ENCODE peak calls at places on chromosomes 13 and 19, in six cellular contexts. C is Peyer's patch, Q is right lobe of liver, W is brain microvascular endothelial cell, J is fibroblast of lung, T is adrenal gland. H is an unnamed sample.

GRCh38 chr13:80296638-80297037 is 44.3 kb downstream of the SPRY2 start:
- DNase-seq in C (no peak), Q (no peak), W (no peak), J (no peak), T (peak), H (peak)

GRCh38 chr13:28467886-28468519 is 26.9 kb downstream of the FLT1 start:
- DNase-seq in C (no peak), Q (no peak), W (no peak), J (no peak), T (no peak), H (no peak)

GRCh38 chr13:35838356-35838755 is 292.8 kb downstream of the DCLK1 start:
- DNase-seq in C (no peak), Q (no peak), W (peak), J (peak), T (no peak), H (no peak)

GRCh38 chr13:30774214-30774730 is 38.9 kb downstream of the ALOX5AP start:
- DNase-seq in C (no peak), Q (no peak), W (no peak), J (no peak), T (no peak), H (no peak)

GRCh38 chr13:111017755-111018487 is 97.2 kb upstream of the ARHGEF7 start:
- DNase-seq in C (no peak), Q (no peak), W (no peak), J (no peak), T (no peak), H (no peak)

GRCh38 chr19:43675269-43675879 is 5.4 kb upstream of the PLAUR start:
- DNase-seq in C (peak), Q (no peak), W (peak), J (peak), T (no peak), H (no peak)

GRCh38 chr13:43129511-43130130 is 106.2 kb downstream of the DNAJC15 start:
- DNase-seq in C (no peak), Q (no peak), W (no peak), J (no peak), T (no peak), H (no peak)

GRCh38 chr19:34235425-34235940 is 18.9 kb upstream of the GARRE1 start:
- DNase-seq in C (no peak), Q (no peak), W (no peak), J (no peak), T (no peak), H (no peak)

GRCh38 chr19:41984961-41985360 is 9.1 kb downstream of the ATP1A3 start:
- DNase-seq in C (no peak), Q (no peak), W (no peak), J (no peak), T (no peak), H (no peak)

GRCh38 chr19:4976412-4977298 is 7.7 kb downstream of the KDM4B start:
- DNase-seq in C (peak), Q (peak), W (no peak), J (peak), T (peak), H (peak)
- TF ChIP-seq CTCF in C (no peak), Q (no peak), W (peak), J (peak), T (peak), H (peak)

GRCh38 chr19:35720163-35720524 is 2.3 kb downstream of the KMT2B start:
- DNase-seq in C (no peak), Q (peak), W (no peak), J (no peak), T (no peak), H (no peak)

GRCh38 chr19:35716985-35717664 is 678 bp upstream of the KMT2B start:
- DNase-seq in C (peak), Q (peak), W (peak), J (peak), T (peak), H (peak)

GRCh38 chr19:35719402-35720162 is 1.8 kb downstream of the KMT2B start:
- DNase-seq in C (no peak), Q (peak), W (no peak), J (no peak), T (no peak), H (no peak)

GRCh38 chr19:35717665-35718344 is at the start of gene KMT2B:
- DNase-seq in C (no peak), Q (no peak), W (no peak), J (no peak), T (no peak), H (no peak)

DNA sequence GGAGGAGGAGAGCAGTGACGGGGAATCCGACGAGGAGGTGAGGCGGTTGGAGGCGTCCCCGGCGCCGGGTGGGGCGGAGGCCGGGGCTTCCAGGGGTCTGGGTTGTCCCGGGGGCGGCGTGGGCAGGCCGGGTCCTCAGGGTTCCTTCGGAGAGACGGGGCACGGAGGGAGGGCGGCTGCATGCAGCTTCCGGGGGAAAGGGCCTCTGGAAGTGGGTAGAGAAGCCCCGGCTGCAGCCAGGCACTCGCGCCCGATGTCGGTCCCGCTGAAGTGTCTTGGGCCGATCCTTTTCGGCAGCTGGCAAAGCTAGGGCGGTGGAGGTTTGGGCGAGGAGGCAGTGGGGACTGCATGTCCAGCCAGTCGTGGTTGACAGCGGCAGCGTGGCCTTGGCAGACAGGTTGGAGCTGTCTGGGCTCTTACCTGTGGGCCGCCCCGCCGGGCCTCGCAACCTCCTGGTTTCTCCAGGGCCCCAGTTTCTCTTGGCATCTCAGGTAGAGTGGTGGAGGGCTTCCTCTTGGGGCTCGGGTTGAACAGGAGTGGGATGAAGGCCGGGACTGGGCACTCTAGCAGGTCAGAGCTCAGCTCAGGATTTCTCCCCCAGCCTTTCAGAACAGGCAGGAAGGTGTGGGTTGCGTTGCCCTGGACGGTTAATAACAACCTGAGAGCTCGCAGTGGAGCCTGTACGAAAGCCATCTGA is 690 bp downstream of the KMT2B start:
- DNase-seq in C (peak), Q (peak), W (no peak), J (no peak), T (peak), H (no peak)
- H3K27ac ChIP-seq in C (peak), Q (peak), W (peak), J (peak), T (peak), H (peak)

DNA sequence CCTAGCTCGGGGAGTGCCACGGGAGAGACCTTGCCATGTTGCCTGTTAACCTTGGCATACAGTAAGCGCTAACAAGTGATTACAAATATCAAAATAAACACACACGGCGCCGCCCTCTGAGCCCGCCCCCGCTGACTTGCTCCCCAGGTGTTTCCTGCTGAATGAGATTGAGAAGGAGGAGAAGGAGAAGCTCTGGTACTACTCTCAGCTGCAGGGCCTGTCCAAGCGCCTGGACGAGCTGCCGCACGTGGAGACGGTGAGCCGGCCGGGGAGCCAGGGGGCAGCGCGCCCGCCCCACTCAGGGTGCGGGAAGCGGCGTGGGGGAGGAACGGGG is 5.0 kb downstream of the APC2 start:
- DNase-seq in C (peak), Q (no peak), W (no peak), J (no peak), T (no peak), H (no peak)
- H3K4me3 ChIP-seq in C (no peak), Q (no peak), W (no peak), J (no peak), T (no peak), H (no peak)

DNA sequence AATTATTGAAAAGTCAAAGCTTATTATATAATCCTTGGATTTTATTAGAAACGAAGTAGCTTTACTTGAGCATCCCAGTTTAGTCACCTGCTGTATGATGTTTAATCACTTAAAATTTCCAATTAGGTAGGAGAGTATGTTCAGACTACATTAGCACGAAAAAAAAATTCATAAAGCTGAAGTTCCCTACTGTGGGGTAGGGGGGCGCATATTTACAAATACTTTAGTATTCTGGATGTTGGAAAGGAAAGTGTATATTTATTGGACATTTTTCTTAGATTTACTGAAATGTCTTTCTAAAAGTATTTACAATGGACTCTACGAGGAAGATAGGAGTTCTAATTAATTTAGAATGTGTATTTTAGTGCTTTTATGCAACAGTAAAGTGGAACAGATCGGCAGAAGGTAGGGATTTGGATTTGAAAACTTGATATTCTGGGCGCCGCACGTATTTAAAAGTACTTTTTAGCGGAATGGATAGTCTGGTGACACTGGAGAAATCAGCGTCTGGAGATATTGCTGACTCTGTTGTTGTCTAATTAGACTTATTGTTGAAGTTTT is 1.9 kb downstream of the CDK8 start:
- DNase-seq in C (no peak), Q (no peak), W (no peak), J (peak), T (no peak), H (no peak)
- TF ChIP-seq CTCF in C (peak), Q (no peak), W (peak), J (peak), T (peak), H (no peak)

GRCh38 chr19:17577698-17578097 is 22.2 kb downstream of the COLGALT1 start:
- DNase-seq in C (no peak), Q (no peak), W (no peak), J (no peak), T (no peak), H (no peak)
- H3K27ac ChIP-seq in C (no peak), Q (no peak), W (no peak), J (no peak), T (no peak), H (no peak)